ENCODE peak calls at places on chromosomes 6 and 20, in four cellular contexts. N is breast epithelium, A is AG04450, E is PC-9. W is an unnamed sample.
A peak's percentile ranks its signal among the peaks of the same experiment; 100 is the strongest.

GRCh38 chr20:36950432-36951197 is 893 bp downstream of the SAMHD1 start:
- DNase-seq in A (no peak), E (no peak), N (no peak), W (peak; percentile 61)

GRCh38 chr6:64672131-64672530 is 1034.9 kb downstream of the EYS start:
- DNase-seq in E (no peak), A (no peak), N (no peak), W (no peak)

GRCh38 chr6:56720882-56721281 is 78.2 kb upstream of the DST start:
- DNase-seq in E (no peak), N (no peak), A (no peak), W (no peak)

GRCh38 chr6:38638941-38639497 is 710 bp downstream of the BTBD9 start:
- DNase-seq in A (no peak), E (peak; percentile 41), N (peak; percentile 31), W (peak; percentile 75)

GRCh38 chr20:47125553-47126373 is 230.7 kb downstream of the ZMYND8 start:
- DNase-seq in N (peak; percentile 70), E (peak; percentile 54), A (no peak), W (no peak)

GRCh38 chr6:128516514-128516898 is 3.9 kb downstream of the PTPRK start:
- DNase-seq in N (no peak), E (no peak), A (no peak), W (no peak)

GRCh38 chr20:54086444-54087134 is 16.2 kb upstream of the BCAS1 start:
- DNase-seq in A (peak; percentile 4), E (no peak), N (no peak), W (no peak)

GRCh38 chr6:56370127-56370540 is 122.8 kb upstream of the COL21A1 start:
- DNase-seq in A (no peak), N (peak; percentile 70), E (peak; percentile 66), W (no peak)

GRCh38 chr20:54168961-54169862 is 4.6 kb downstream of the CYP24A1 start:
- DNase-seq in E (peak; percentile 82), A (no peak), N (no peak), W (no peak)

GRCh38 chr6:131954099-131954774 is 3.1 kb upstream of the CCN2 start:
- DNase-seq in N (no peak), E (no peak), A (no peak), W (no peak)

GRCh38 chr20:38874460-38875169 is 51.6 kb upstream of the FAM83D start:
- DNase-seq in A (no peak), E (peak; percentile 29), N (no peak), W (peak; percentile 21)

GRCh38 chr6:146339716-146340115 is 203.9 kb upstream of the RAB32 start:
- DNase-seq in A (no peak), E (peak; percentile 42), N (no peak), W (no peak)

GRCh38 chr6:54800201-54800600 is 46.4 kb upstream of the FAM83B start:
- DNase-seq in N (no peak), A (no peak), E (no peak), W (no peak)

GRCh38 chr6:136761227-136761922 is 30.9 kb downstream of the MAP3K5 start:
- DNase-seq in E (no peak), A (no peak), N (peak; percentile 72), W (no peak)

GRCh38 chr6:108592371-108593337 is 31.9 kb downstream of the FOXO3 start:
- DNase-seq in N (peak; percentile 71), E (peak; percentile 57), A (no peak), W (peak; percentile 21)

GRCh38 chr20:16575390-16576140 is 2.3 kb upstream of the KIF16B start:
- DNase-seq in E (no peak), N (no peak), A (no peak), W (no peak)
- H3K27ac ChIP-seq in E (no peak overlapping the region), N (peak overlapping the region; percentile 84), A (no peak overlapping the region), W (no peak overlapping the region)

GRCh38 chr6:2855061-2855519 is 13.4 kb upstream of the SERPINB1 start:
- DNase-seq in N (no peak), E (no peak), A (no peak), W (no peak)

GRCh38 chr6:2852514-2852855 is 10.8 kb upstream of the SERPINB1 start:
- DNase-seq in A (no peak), E (no peak), N (no peak), W (no peak)

GRCh38 chr6:2854394-2854982 is 12.8 kb upstream of the SERPINB1 start:
- DNase-seq in A (no peak), E (no peak), N (no peak), W (no peak)

GRCh38 chr6:2852921-2853322 is 11.3 kb upstream of the SERPINB1 start:
- DNase-seq in E (no peak), N (no peak), A (no peak), W (no peak)

GRCh38 chr6:2853766-2854393 is 12.2 kb upstream of the SERPINB1 start:
- DNase-seq in A (no peak), N (peak; percentile 70), E (peak; percentile 87), W (no peak)
- TF ChIP-seq CTCF in A (peak; percentile 58), N (peak; percentile 43), E (peak; percentile 58), W (peak; percentile 32)

DNA sequence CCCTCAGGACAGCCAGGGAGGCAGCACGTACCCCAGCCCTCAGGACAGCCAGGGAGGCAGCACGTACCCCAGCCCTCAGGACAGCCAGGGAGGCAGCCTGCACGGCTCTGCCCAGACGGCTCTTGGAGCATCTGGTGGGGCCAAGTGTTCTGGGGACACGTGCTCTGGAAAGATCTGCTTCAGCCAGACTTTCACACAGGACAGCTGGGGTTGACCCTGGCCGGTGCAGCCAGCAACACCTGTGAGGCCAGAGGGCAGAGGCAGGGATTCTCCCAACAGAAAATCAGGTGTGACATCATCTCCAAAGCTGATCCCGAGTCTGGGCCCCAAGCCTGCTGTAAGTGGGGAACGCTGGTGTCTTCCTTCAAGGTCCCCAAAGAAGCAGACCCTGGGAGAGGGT is 55.5 kb upstream of the SLCO4A1 start:
- DNase-seq in A (no peak), N (no peak), E (no peak), W (no peak)
- H3K27me3 ChIP-seq in A (peaks cover 20% of the 10 kb centered on the region), N (peaks cover 78% of the 10 kb centered on the region), E (peaks cover 53% of the 10 kb centered on the region), W (peaks cover 42% of the 10 kb centered on the region)

GRCh38 chr6:41408576-41408975 is 73.2 kb downstream of the NCR2 start:
- DNase-seq in A (no peak), E (no peak), N (no peak), W (no peak)

GRCh38 chr6:41406821-41407787 is 71.7 kb downstream of the NCR2 start:
- DNase-seq in A (no peak), E (no peak), N (no peak), W (no peak)

GRCh38 chr6:41408982-41409381 is 73.6 kb downstream of the NCR2 start:
- DNase-seq in N (no peak), E (no peak), A (no peak), W (no peak)

GRCh38 chr6:41404221-41404866 is 68.9 kb downstream of the NCR2 start:
- DNase-seq in N (no peak), A (no peak), E (no peak), W (no peak)

DNA sequence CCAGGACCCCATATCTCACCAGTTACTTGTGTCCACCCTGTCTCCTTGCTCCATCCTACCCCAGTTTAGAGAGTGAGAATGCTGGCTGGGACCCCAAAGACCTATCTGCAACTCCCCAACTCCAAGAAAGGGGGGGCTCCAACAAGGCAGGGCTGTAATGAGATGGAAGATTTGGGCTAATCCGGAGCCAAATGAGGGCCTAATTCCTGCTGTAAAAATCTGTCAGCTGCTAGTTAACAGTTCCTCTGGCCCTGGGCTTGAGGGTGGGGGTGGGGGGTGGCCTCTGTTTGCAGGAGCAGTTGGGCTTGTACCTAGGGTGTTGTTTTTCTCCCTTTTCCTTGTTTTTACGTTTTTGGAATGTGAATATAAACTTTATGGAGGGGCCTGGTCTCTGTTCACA is 70.5 kb downstream of the NCR2 start:
- DNase-seq in E (no peak), N (no peak), A (no peak), W (no peak)
- H3K27ac ChIP-seq in E (no peak overlapping the region), N (no peak overlapping the region), A (no peak overlapping the region), W (no peak overlapping the region)

DNA sequence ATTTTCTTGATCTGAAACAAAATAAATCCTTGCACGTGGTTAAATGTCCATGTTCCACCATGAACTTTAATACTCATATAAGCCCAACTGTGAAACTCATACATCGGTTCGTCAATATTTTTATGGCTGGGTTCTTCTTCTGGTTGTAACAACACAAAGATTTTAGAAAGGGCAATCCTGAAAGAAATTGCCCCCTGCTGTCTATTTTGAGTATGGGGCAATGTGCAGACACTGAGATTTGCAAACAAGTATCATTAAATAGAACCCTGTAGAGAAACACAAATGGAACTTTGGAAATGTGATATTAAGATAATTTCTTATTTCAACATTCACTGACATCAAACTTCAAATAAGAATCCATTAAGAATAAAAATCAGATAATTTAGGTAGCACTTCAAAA is 80.2 kb upstream of the PHACTR1 start:
- DNase-seq in A (no peak), N (no peak), E (no peak), W (no peak)
- TF ChIP-seq CTCF in A (peak; percentile 18), N (no peak), E (peak; percentile 42), W (no peak)

DNA sequence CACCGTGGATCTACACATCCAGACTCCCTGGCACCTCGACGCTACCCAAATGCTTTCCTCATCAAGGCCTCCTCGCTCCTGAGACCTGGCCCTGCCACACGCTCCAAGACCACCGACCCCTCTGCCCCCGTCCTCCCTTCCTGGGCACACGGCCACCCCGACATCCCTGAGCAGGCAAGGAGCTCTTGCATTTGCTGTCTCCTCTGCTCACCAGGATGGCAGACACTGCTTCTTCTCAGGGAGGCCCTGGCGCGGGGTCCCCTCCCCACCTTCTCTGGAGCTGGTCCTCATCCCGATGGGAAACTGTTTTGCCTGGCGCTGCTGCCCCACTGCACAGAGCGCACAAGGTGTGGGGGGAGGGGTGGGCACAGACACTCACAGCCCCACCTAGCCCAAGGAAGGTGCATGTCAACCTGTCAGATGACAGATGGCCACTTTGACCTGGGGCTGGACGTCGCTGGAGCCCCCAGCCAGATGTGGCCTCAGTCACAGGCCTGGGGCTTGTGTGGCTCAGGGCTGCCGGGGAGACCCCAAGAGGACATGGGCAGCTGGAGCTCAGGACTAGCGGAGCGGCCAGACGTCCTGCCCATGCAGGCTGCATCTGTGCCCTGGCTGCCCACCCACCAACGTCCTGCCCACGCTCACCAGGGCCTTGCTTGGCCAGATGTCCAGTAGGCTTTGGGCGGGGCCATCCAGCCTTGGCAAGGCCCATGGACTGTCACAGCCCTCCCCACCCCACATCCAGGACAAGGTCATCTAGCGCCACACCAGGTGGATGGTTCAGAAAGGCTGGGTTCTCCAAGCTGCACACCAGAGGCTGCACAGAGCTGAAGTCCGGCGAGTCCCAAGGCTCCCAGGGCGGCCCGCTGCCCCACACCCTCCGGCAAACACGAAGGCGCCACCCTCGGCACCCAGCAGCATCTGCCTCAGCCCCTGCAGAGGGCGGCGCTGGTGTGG is 6.2 kb upstream of the KCNQ2 start:
- DNase-seq in E (no peak), A (no peak), N (no peak), W (no peak)
- H3K27me3 ChIP-seq in E (peaks cover 78% of the 10 kb centered on the region), A (peaks cover 45% of the 10 kb centered on the region), N (peaks cover 94% of the 10 kb centered on the region), W (peaks cover 56% of the 10 kb centered on the region)

GRCh38 chr6:4253604-4254211 is 118.3 kb upstream of the ECI2 start:
- DNase-seq in E (no peak), A (peak; percentile 63), N (no peak), W (no peak)
- H3K27ac ChIP-seq in E (no peak overlapping the region), A (no peak overlapping the region), N (no peak overlapping the region), W (no peak overlapping the region)